ENCODE peak calls at places on chromosomes 2 and 18, in four cellular contexts. O is T follicular helper cell, I is right atrium auricular region, X is tibial artery. U is an unnamed sample.

GRCh38 chr2:63047534-63048281 is 2.9 kb upstream of the OTX1 start:
- DNase-seq in O (no peak), X (no peak), I (no peak), U (peak; percentile 44)

GRCh38 chr2:191933307-191934105 is 86.6 kb upstream of the CAVIN2 start:
- DNase-seq in X (no peak), I (no peak), O (no peak), U (peak; percentile 33)

GRCh38 chr2:222319576-222320440 is 21.0 kb upstream of the PAX3 start:
- DNase-seq in X (no peak), I (no peak), O (no peak), U (peak; percentile 76)

GRCh38 chr2:42359894-42360483 is 1.0 kb downstream of the COX7A2L start:
- DNase-seq in X (no peak), I (no peak), O (no peak), U (no peak)

GRCh38 chr18:50071393-50071792 is 123.6 kb downstream of the MYO5B start:
- DNase-seq in I (no peak), X (no peak), O (no peak), U (no peak)

GRCh38 chr2:95159690-95160449 is at the start of gene ZNF514:
- DNase-seq in X (peak; percentile 90), I (peak; percentile 74), O (peak; percentile 66), U (peak; percentile 83)

GRCh38 chr2:61660511-61661388 is 122.6 kb upstream of the XPO1 start:
- DNase-seq in O (no peak), X (no peak), I (peak; percentile 65), U (no peak)

GRCh38 chr2:189609423-189609816 is 28.8 kb upstream of the SLC40A1 start:
- DNase-seq in I (no peak), X (no peak), O (no peak), U (no peak)